ENCODE peak calls at places on chromosomes 7 and 10, in four cellular contexts. T, Z, B and O are unnamed samples.

GRCh38 chr7:123647106-123647730 is 8.4 kb upstream of the LMOD2 start:
- DNase-seq in T (no peak), Z (no peak), B (no peak), O (no peak)

GRCh38 chr7:142459557-142459963 is 201.7 kb upstream of the PRSS58 start:
- DNase-seq in T (peak), Z (peak), B (peak), O (no peak)

GRCh38 chr7:94423865-94424264 is 29.2 kb downstream of the COL1A2 start:
- DNase-seq in T (no peak), Z (no peak), B (no peak), O (no peak)

GRCh38 chr7:134660242-134660785 is 13.7 kb downstream of the BPGM start:
- DNase-seq in T (peak), Z (no peak), B (no peak), O (no peak)

GRCh38 chr7:100156331-100157068 is 2.0 kb downstream of the TRAPPC14 start:
- DNase-seq in T (peak), Z (no peak), B (peak), O (no peak)

GRCh38 chr10:76337641-76338040 is 906.2 kb downstream of the LRMDA start:
- DNase-seq in T (no peak), Z (no peak), B (no peak), O (no peak)

GRCh38 chr7:159084069-159084801 is 60.4 kb downstream of the VIPR2 start:
- DNase-seq in T (no peak), Z (no peak), B (no peak), O (no peak)

GRCh38 chr10:44391981-44392380 is 7.1 kb upstream of the CXCL12 start:
- DNase-seq in T (no peak), Z (no peak), B (no peak), O (no peak)

GRCh38 chr10:89352039-89352597 is 24.3 kb downstream of the IFIT3 start:
- DNase-seq in T (no peak), Z (peak), B (no peak), O (no peak)

GRCh38 chr7:158646766-158647474 is 57.7 kb downstream of the NCAPG2 start:
- DNase-seq in T (peak), Z (no peak), B (peak), O (peak)

GRCh38 chr10:52818019-52818418 is 45.4 kb upstream of the MBL2 start:
- DNase-seq in T (no peak), Z (peak), B (peak), O (peak)

GRCh38 chr10:85557706-85558105 is 808.9 kb downstream of the GRID1 start:
- DNase-seq in T (no peak), Z (no peak), B (no peak), O (no peak)

GRCh38 chr7:79711660-79712059 is 258.2 kb upstream of the MAGI2 start:
- DNase-seq in T (no peak), Z (no peak), B (no peak), O (no peak)

GRCh38 chr10:112389147-112389822 is 15.4 kb downstream of the ACSL5 start:
- DNase-seq in T (no peak), Z (peak), B (no peak), O (no peak)

GRCh38 chr7:43211693-43212092 is 99.2 kb downstream of the HECW1 start:
- DNase-seq in T (no peak), Z (no peak), B (no peak), O (no peak)

GRCh38 chr7:32942783-32943653 is 14.2 kb upstream of the FKBP9 start:
- DNase-seq in T (peak), Z (peak), B (peak), O (peak)

GRCh38 chr10:92594194-92594593 is 1.3 kb downstream of the KIF11 start:
- DNase-seq in T (no peak), Z (no peak), B (no peak), O (no peak)

GRCh38 chr10:119421887-119422684 is 120.4 kb downstream of the RGS10 start:
- DNase-seq in T (no peak), Z (no peak), B (peak), O (no peak)

GRCh38 chr10:22803201-22803895 is 89.0 kb upstream of the PIP4K2A start:
- DNase-seq in T (no peak), Z (no peak), B (no peak), O (peak)

DNA sequence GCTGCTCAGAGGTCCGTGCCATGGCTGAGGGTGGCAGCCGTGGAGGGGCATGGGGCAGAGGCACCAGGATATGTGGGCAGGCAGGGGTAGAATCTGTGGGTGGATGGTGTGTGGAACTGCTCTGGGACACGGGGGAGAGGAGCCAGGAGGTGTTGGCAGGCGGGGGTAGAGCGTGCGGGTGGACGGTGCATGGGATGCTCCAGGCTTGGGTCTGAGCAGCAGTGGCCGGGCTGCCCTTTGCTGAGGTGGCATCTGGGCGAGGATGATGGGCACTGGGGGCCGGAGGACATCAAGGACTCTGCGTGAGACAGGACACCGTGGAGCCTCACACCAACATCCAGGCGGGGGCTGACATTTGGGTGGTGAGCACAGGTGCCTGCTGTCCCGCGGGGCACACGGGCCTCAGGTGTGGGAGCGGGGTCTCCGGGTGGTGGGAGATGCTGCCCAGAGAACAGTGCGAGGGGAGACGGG is 46.2 kb downstream of the JAKMIP3 start:
- DNase-seq in T (no peak), Z (no peak), B (no peak), O (no peak)
- TF ChIP-seq JUND in T (no peak), Z (no peak), B (no peak), O (no peak)

GRCh38 chr10:4838743-4839142 is 12.7 kb downstream of the AKR1E2 start:
- DNase-seq in T (no peak), Z (no peak), B (no peak), O (no peak)
- TF ChIP-seq JUND in T (no peak), Z (no peak), B (no peak), O (no peak)

DNA sequence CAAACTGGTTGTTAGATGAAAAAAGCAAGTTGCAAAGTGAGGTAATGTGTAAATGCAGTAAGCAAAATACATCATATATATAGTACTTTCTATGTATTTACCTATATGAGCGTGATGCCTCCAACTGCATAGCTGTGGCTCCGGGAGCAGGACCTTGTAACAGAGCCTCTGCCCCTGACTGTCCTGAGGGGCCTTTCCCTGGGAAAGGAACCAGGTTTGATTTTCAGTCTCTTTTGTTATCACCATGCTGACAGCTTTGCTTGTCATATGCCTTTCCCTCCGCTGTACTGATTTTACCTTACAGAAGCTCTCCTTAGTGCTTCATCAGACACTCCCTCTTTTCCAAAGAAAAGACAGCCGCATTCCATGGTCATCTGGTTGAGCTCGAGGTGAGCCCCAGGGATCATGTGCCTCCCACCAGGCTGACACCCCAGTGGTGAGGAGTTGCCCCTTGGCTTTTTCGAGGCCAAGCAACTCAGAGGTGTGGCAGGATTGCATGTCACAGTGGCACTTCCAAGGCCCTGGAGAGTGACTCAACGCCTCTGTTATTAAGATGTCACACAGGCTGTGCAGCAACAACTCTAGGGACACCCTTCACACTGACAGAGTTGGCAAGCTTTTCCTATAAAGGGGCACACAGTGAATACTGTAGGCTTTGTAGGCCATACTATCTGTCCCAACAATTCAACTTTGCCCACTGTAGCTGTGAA is 78.9 kb downstream of the ALOX5 start:
- DNase-seq in T (no peak), Z (no peak), B (no peak), O (no peak)
- TF ChIP-seq JUND in T (no peak), Z (no peak), B (no peak), O (no peak)

DNA sequence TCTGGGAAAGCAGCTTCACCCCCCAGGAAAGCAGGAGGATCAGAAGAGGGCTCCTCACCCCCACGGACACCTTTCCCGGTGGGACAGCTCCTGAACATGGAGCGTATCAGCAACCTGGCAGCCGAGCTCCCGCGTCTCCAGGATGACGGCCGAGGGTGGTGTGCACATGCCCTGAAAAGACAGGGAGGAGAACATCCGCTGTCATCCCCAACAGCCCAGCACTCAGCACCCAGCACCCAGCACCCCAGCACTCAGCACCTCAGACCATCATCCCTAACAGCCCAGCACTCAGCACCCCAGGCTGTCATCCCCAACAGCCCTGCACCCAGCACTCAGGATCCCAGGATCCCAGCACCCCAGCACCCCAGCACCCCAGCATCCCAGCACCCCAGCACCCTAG is 3.9 kb upstream of the CFAP46 start:
- DNase-seq in T (no peak), Z (no peak), B (no peak), O (no peak)
- TF ChIP-seq JUND in T (no peak), Z (no peak), B (no peak), O (no peak)

GRCh38 chr10:33125522-33125921 is 167.5 kb upstream of the ITGB1 start:
- DNase-seq in T (no peak), Z (no peak), B (no peak), O (no peak)
- TF ChIP-seq JUND in T (no peak), Z (no peak), B (no peak), O (no peak)

GRCh38 chr7:11754123-11754522 is 77.9 kb downstream of the THSD7A start:
- DNase-seq in T (no peak), Z (no peak), B (no peak), O (no peak)
- TF ChIP-seq JUND in T (no peak), Z (no peak), B (no peak), O (no peak)